ENCODE peak calls at places on chromosomes 3 and 15, in eight cellular contexts. One of them, this sample, is unnamed. For H3K4me1, the result is how much of the 10 kb centered on the place peaks cover.

GRCh38 chr3:162769559-162769958 is 1273.0 kb downstream of the OTOL1 start:
- DNase-seq in osteoblast: no peak
- DNase-seq in neuronal stem cell: no peak
- DNase-seq in fibroblast of lung: peak
- DNase-seq in PC-3: peak
- DNase-seq in IMR-90: peak
- DNase-seq in neural progenitor cell: no peak
- DNase-seq in astrocyte: peak
- DNase-seq in this sample: no peak

GRCh38 chr3:120652896-120653545 is 29.0 kb downstream of the HGD start:
- DNase-seq in fibroblast of lung: no peak
- DNase-seq in astrocyte: no peak
- DNase-seq in IMR-90: no peak
- DNase-seq in neural progenitor cell: no peak
- DNase-seq in PC-3: no peak
- DNase-seq in neuronal stem cell: no peak
- DNase-seq in osteoblast: no peak
- DNase-seq in this sample: no peak

GRCh38 chr3:2334921-2335320 is 236.3 kb downstream of the CNTN4 start:
- DNase-seq in neuronal stem cell: no peak
- DNase-seq in astrocyte: no peak
- DNase-seq in neural progenitor cell: no peak
- DNase-seq in IMR-90: no peak
- DNase-seq in osteoblast: no peak
- DNase-seq in PC-3: no peak
- DNase-seq in fibroblast of lung: no peak
- DNase-seq in this sample: no peak

GRCh38 chr3:133803474-133803873 is 2.1 kb upstream of the SRPRB start:
- DNase-seq in PC-3: no peak
- DNase-seq in fibroblast of lung: no peak
- DNase-seq in neuronal stem cell: no peak
- DNase-seq in osteoblast: no peak
- DNase-seq in astrocyte: no peak
- DNase-seq in IMR-90: no peak
- DNase-seq in neural progenitor cell: no peak
- DNase-seq in this sample: no peak

GRCh38 chr3:12967751-12968209 is 105.4 kb downstream of the IQSEC1 start:
- DNase-seq in fibroblast of lung: peak
- DNase-seq in neural progenitor cell: peak
- DNase-seq in neuronal stem cell: peak
- DNase-seq in IMR-90: peak
- DNase-seq in PC-3: peak
- DNase-seq in astrocyte: peak
- DNase-seq in osteoblast: peak
- DNase-seq in this sample: peak

GRCh38 chr3:46990573-46991374 is 11.3 kb downstream of the NBEAL2 start:
- DNase-seq in neural progenitor cell: no peak
- DNase-seq in osteoblast: peak
- DNase-seq in astrocyte: no peak
- DNase-seq in fibroblast of lung: no peak
- DNase-seq in PC-3: no peak
- DNase-seq in IMR-90: no peak
- DNase-seq in neuronal stem cell: no peak
- DNase-seq in this sample: no peak

GRCh38 chr3:100402150-100402706 is 889 bp downstream of the LNP1 start:
- DNase-seq in fibroblast of lung: peak
- DNase-seq in neuronal stem cell: no peak
- DNase-seq in osteoblast: no peak
- DNase-seq in IMR-90: peak
- DNase-seq in astrocyte: peak
- DNase-seq in neural progenitor cell: no peak
- DNase-seq in PC-3: peak
- DNase-seq in this sample: peak

GRCh38 chr15:30923429-30923828 is 19.7 kb downstream of the FAN1 start:
- DNase-seq in PC-3: no peak
- DNase-seq in fibroblast of lung: no peak
- DNase-seq in astrocyte: no peak
- DNase-seq in neural progenitor cell: peak
- DNase-seq in IMR-90: no peak
- DNase-seq in neuronal stem cell: no peak
- DNase-seq in osteoblast: no peak
- DNase-seq in this sample: no peak

GRCh38 chr3:123737168-123737567 is 147.0 kb downstream of the MYLK start:
- DNase-seq in fibroblast of lung: no peak
- DNase-seq in neuronal stem cell: no peak
- DNase-seq in osteoblast: no peak
- DNase-seq in astrocyte: no peak
- DNase-seq in IMR-90: no peak
- DNase-seq in neural progenitor cell: no peak
- DNase-seq in PC-3: no peak
- DNase-seq in this sample: no peak

GRCh38 chr3:101009386-101009785 is 16.2 kb upstream of the ABI3BP start:
- DNase-seq in astrocyte: no peak
- DNase-seq in PC-3: no peak
- DNase-seq in IMR-90: peak
- DNase-seq in fibroblast of lung: peak
- DNase-seq in osteoblast: no peak
- DNase-seq in neuronal stem cell: no peak
- DNase-seq in neural progenitor cell: no peak
- DNase-seq in this sample: no peak

GRCh38 chr15:34331809-34332208 is 5.8 kb downstream of the SLC12A6 start:
- DNase-seq in IMR-90: no peak
- DNase-seq in fibroblast of lung: peak
- DNase-seq in neuronal stem cell: no peak
- DNase-seq in neural progenitor cell: no peak
- DNase-seq in osteoblast: no peak
- DNase-seq in PC-3: no peak
- DNase-seq in astrocyte: peak
- DNase-seq in this sample: no peak

GRCh38 chr3:197298858-197299854 is 744 bp upstream of the DLG1 start:
- DNase-seq in osteoblast: peak
- DNase-seq in astrocyte: no peak
- DNase-seq in IMR-90: no peak
- DNase-seq in fibroblast of lung: peak
- DNase-seq in neural progenitor cell: peak
- DNase-seq in PC-3: peak
- DNase-seq in neuronal stem cell: peak
- DNase-seq in this sample: peak

GRCh38 chr3:113514265-113514769 is 639 bp downstream of the SPICE1 start:
- DNase-seq in osteoblast: no peak
- DNase-seq in neuronal stem cell: no peak
- DNase-seq in fibroblast of lung: peak
- DNase-seq in IMR-90: peak
- DNase-seq in astrocyte: peak
- DNase-seq in PC-3: no peak
- DNase-seq in neural progenitor cell: no peak
- DNase-seq in this sample: no peak

GRCh38 chr3:47379488-47379899 is 1.3 kb upstream of the PTPN23 start:
- DNase-seq in astrocyte: no peak
- DNase-seq in IMR-90: no peak
- DNase-seq in neuronal stem cell: no peak
- DNase-seq in osteoblast: no peak
- DNase-seq in fibroblast of lung: no peak
- DNase-seq in neural progenitor cell: no peak
- DNase-seq in PC-3: no peak
- DNase-seq in this sample: no peak

GRCh38 chr15:70519004-70519365 is 244.4 kb downstream of the UACA start:
- DNase-seq in neural progenitor cell: no peak
- DNase-seq in neuronal stem cell: no peak
- DNase-seq in astrocyte: no peak
- DNase-seq in osteoblast: no peak
- DNase-seq in IMR-90: no peak
- DNase-seq in PC-3: no peak
- DNase-seq in fibroblast of lung: no peak
- DNase-seq in this sample: no peak

GRCh38 chr15:83746231-83746630 is 92.3 kb downstream of the ADAMTSL3 start:
- DNase-seq in IMR-90: no peak
- DNase-seq in neuronal stem cell: no peak
- DNase-seq in neural progenitor cell: no peak
- DNase-seq in fibroblast of lung: no peak
- DNase-seq in PC-3: peak
- DNase-seq in osteoblast: no peak
- DNase-seq in astrocyte: no peak
- DNase-seq in this sample: no peak

GRCh38 chr3:149954812-149955211 is 15.9 kb downstream of the PFN2 start:
- DNase-seq in neural progenitor cell: no peak
- DNase-seq in osteoblast: no peak
- DNase-seq in IMR-90: no peak
- DNase-seq in PC-3: no peak
- DNase-seq in neuronal stem cell: no peak
- DNase-seq in fibroblast of lung: no peak
- DNase-seq in astrocyte: no peak
- DNase-seq in this sample: no peak

DNA sequence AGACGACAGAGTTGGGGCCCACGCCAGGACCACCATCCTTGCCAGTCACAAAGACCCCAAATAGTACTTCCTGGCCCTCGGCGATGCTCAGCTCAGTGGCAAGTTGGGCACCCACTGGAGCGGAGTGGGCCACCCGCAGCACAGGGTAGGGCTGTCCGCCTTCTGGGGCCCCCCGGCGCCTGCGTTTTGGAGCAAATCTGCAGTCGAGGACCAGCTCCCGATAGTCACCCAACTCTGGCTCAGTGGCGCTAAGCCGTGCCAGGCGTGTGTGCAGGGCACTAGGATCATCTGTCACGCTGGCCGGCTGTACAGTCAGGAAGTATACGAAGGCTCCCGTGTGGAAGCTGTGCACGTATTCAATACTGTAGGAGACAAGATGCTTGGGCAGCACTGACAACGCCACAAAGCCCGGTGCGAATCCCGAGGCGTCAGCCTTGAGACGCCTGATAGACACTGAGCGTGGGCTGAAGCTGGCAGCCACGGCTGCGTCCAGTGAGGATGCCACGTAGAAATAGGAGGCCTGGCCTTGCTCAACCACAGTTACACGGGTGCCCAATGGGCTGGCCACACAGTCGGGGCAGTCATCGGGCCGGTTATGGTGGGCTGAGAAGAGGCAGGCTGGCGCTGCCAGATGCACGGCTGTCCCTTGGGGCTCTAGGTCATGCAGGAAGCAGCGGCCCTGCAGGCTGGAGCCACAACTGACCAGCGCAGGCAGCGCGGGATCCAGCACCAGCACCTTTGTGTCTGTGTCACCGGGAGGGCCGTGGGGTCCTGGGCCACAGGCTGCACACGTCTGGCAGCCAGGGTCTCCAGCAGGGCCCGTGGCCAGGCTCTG is 945 bp downstream of the MST1R start:
- DNase-seq in osteoblast: peak
- DNase-seq in neural progenitor cell: no peak
- DNase-seq in fibroblast of lung: no peak
- DNase-seq in PC-3: no peak
- DNase-seq in neuronal stem cell: no peak
- DNase-seq in IMR-90: no peak
- DNase-seq in astrocyte: no peak
- DNase-seq in this sample: no peak
- H3K4me2 ChIP-seq in osteoblast: no peak
- H3K4me2 ChIP-seq in neural progenitor cell: no peak
- H3K4me2 ChIP-seq in fibroblast of lung: peak
- H3K4me2 ChIP-seq in PC-3: peak
- H3K4me2 ChIP-seq in neuronal stem cell: no peak
- H3K4me2 ChIP-seq in IMR-90: no peak
- H3K4me2 ChIP-seq in astrocyte: no peak
- H3K4me2 ChIP-seq in this sample: peak

DNA sequence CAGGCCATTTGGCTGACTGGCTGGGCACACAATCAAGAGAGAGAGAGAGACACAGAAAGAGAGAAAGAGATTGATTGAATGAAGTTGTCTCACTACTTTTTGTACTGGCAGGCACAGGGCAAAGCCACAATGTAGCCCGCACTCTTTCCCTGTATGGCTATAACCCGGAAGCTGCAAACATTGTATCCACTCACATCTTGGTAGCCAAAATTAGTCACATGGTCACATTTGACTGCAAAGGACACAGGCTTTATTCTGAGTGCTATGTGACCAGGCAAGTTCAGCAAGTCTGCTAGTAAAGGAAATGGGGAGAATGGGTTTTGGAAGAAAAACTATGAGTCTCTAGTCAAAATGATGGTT is 31.4 kb upstream of the GLCE start:
- DNase-seq in IMR-90: no peak
- DNase-seq in neuronal stem cell: no peak
- DNase-seq in fibroblast of lung: no peak
- DNase-seq in astrocyte: no peak
- DNase-seq in neural progenitor cell: no peak
- DNase-seq in osteoblast: no peak
- DNase-seq in PC-3: peak
- DNase-seq in this sample: no peak
- H3K4me1 ChIP-seq in IMR-90: under half
- H3K4me1 ChIP-seq in neuronal stem cell: under half
- H3K4me1 ChIP-seq in fibroblast of lung: under half
- H3K4me1 ChIP-seq in astrocyte: under half
- H3K4me1 ChIP-seq in neural progenitor cell: under half
- H3K4me1 ChIP-seq in osteoblast: under half
- H3K4me1 ChIP-seq in PC-3: under half
- H3K4me1 ChIP-seq in this sample: under half

GRCh38 chr3:114624676-114625181 is 330.9 kb downstream of the TIGIT start:
- DNase-seq in fibroblast of lung: peak
- DNase-seq in IMR-90: peak
- DNase-seq in astrocyte: peak
- DNase-seq in osteoblast: peak
- DNase-seq in neural progenitor cell: no peak
- DNase-seq in neuronal stem cell: no peak
- DNase-seq in PC-3: peak
- DNase-seq in this sample: peak
- H3K4me3 ChIP-seq in fibroblast of lung: peak
- H3K4me3 ChIP-seq in IMR-90: peak
- H3K4me3 ChIP-seq in astrocyte: peak
- H3K4me3 ChIP-seq in osteoblast: peak
- H3K4me3 ChIP-seq in neural progenitor cell: no peak
- H3K4me3 ChIP-seq in neuronal stem cell: peak
- H3K4me3 ChIP-seq in PC-3: no peak
- H3K4me3 ChIP-seq in this sample: peak

GRCh38 chr3:177333535-177334495 is 136.5 kb upstream of the TBL1XR1 start:
- DNase-seq in IMR-90: no peak
- DNase-seq in astrocyte: no peak
- DNase-seq in PC-3: no peak
- DNase-seq in neural progenitor cell: no peak
- DNase-seq in neuronal stem cell: no peak
- DNase-seq in fibroblast of lung: peak
- DNase-seq in osteoblast: no peak
- DNase-seq in this sample: no peak

GRCh38 chr3:177336841-177337430 is 139.7 kb upstream of the TBL1XR1 start:
- DNase-seq in IMR-90: peak
- DNase-seq in fibroblast of lung: peak
- DNase-seq in PC-3: no peak
- DNase-seq in neural progenitor cell: no peak
- DNase-seq in astrocyte: peak
- DNase-seq in osteoblast: no peak
- DNase-seq in neuronal stem cell: no peak
- DNase-seq in this sample: no peak

GRCh38 chr3:177332955-177333354 is 135.7 kb upstream of the TBL1XR1 start:
- DNase-seq in neuronal stem cell: no peak
- DNase-seq in PC-3: no peak
- DNase-seq in neural progenitor cell: no peak
- DNase-seq in fibroblast of lung: no peak
- DNase-seq in IMR-90: no peak
- DNase-seq in astrocyte: no peak
- DNase-seq in osteoblast: no peak
- DNase-seq in this sample: no peak

GRCh38 chr3:177335728-177336127 is 138.4 kb upstream of the TBL1XR1 start:
- DNase-seq in PC-3: peak
- DNase-seq in fibroblast of lung: peak
- DNase-seq in IMR-90: peak
- DNase-seq in neural progenitor cell: no peak
- DNase-seq in astrocyte: peak
- DNase-seq in neuronal stem cell: no peak
- DNase-seq in osteoblast: no peak
- DNase-seq in this sample: no peak

GRCh38 chr3:177334803-177335202 is 137.5 kb upstream of the TBL1XR1 start:
- DNase-seq in PC-3: no peak
- DNase-seq in osteoblast: no peak
- DNase-seq in neural progenitor cell: no peak
- DNase-seq in fibroblast of lung: no peak
- DNase-seq in astrocyte: no peak
- DNase-seq in IMR-90: no peak
- DNase-seq in neuronal stem cell: no peak
- DNase-seq in this sample: no peak
- H3K4me2 ChIP-seq in PC-3: no peak
- H3K4me2 ChIP-seq in osteoblast: no peak
- H3K4me2 ChIP-seq in neural progenitor cell: no peak
- H3K4me2 ChIP-seq in fibroblast of lung: no peak
- H3K4me2 ChIP-seq in astrocyte: no peak
- H3K4me2 ChIP-seq in IMR-90: no peak
- H3K4me2 ChIP-seq in neuronal stem cell: no peak
- H3K4me2 ChIP-seq in this sample: no peak